ENCODE peak calls at places on chromosomes 5 and 9, in six cellular contexts. H, D, X, Y, F and Z are unnamed samples.

GRCh38 chr9:69946800-69947437 is 96.7 kb upstream of the MAMDC2 start:
- DNase-seq in H (peak; percentile 97), D (no peak), X (no peak), Y (no peak), F (no peak), Z (no peak)

GRCh38 chr9:78121488-78121887 is 89.9 kb upstream of the GNAQ start:
- DNase-seq in H (peak; percentile 72), D (peak; percentile 80), X (peak; percentile 65), Y (no peak), F (no peak), Z (peak; percentile 17)

GRCh38 chr5:16937503-16938161 is 1.5 kb upstream of the MYO10 start:
- DNase-seq in H (no peak), D (no peak), X (no peak), Y (no peak), F (no peak), Z (no peak)

GRCh38 chr9:5939530-5939929 is 48.8 kb downstream of the MLANA start:
- DNase-seq in H (no peak), D (no peak), X (no peak), Y (no peak), F (no peak), Z (no peak)

GRCh38 chr9:21656776-21657637 is 145.4 kb upstream of the MTAP start:
- DNase-seq in H (peak; percentile 43), D (no peak), X (no peak), Y (no peak), F (no peak), Z (no peak)

GRCh38 chr5:72355706-72356299 is 35.6 kb downstream of the PTCD2 start:
- DNase-seq in H (peak; percentile 59), D (peak; percentile 21), X (peak; percentile 8), Y (no peak), F (no peak), Z (peak; percentile 0)

GRCh38 chr5:127686424-127686823 is 16.8 kb upstream of the CCDC192 start:
- DNase-seq in H (no peak), D (no peak), X (no peak), Y (no peak), F (no peak), Z (no peak)

GRCh38 chr5:91848453-91848852 is 465.3 kb upstream of the ARRDC3 start:
- DNase-seq in H (peak; percentile 81), D (no peak), X (no peak), Y (no peak), F (no peak), Z (no peak)

GRCh38 chr5:79642210-79642609 is 30.0 kb downstream of the TENT2 start:
- DNase-seq in H (peak; percentile 36), D (no peak), X (no peak), Y (no peak), F (no peak), Z (no peak)

GRCh38 chr9:69193685-69194032 is 19.6 kb downstream of the TJP2 start:
- DNase-seq in H (peak; percentile 29), D (no peak), X (peak; percentile 47), Y (no peak), F (no peak), Z (peak; percentile 39)

GRCh38 chr5:15191012-15191411 is 309.0 kb upstream of the FBXL7 start:
- DNase-seq in H (peak; percentile 17), D (no peak), X (no peak), Y (no peak), F (no peak), Z (no peak)